ENCODE peak calls at places on chromosome 21, in seven cellular contexts. R is heart right ventricle, M is HFF-Myc, I is MCF 10A, Q is cardiac fibroblast, U is BE2C, S is mesothelial cell of epicardium. J is an unnamed sample.

GRCh38 chr21:28615276-28615675 is 377.4 kb downstream of the LTN1 start:
- DNase-seq in I (no peak), Q (peak; percentile 51), U (no peak), R (no peak), M (no peak), S (no peak), J (no peak)

GRCh38 chr21:27454234-27454633 is 487.3 kb upstream of the ADAMTS5 start:
- DNase-seq in S (no peak), Q (no peak), R (no peak), I (no peak), M (no peak), U (no peak), J (no peak)

GRCh38 chr21:33196956-33197374 is 32.8 kb upstream of the IFNAR2 start:
- DNase-seq in M (peak; percentile 25), I (peak; percentile 80), R (peak; percentile 47), U (peak; percentile 69), Q (peak; percentile 72), S (peak; percentile 70), J (peak; percentile 35)

GRCh38 chr21:29168874-29169273 is 38.4 kb downstream of the MAP3K7CL start:
- DNase-seq in S (no peak), M (no peak), I (peak; percentile 87), U (no peak), R (no peak), Q (no peak), J (no peak)

GRCh38 chr21:20167059-20167458 is 831.1 kb upstream of the NCAM2 start:
- DNase-seq in U (no peak), Q (no peak), M (no peak), R (no peak), I (no peak), S (no peak), J (no peak)

GRCh38 chr21:15080504-15080903 is 15.7 kb upstream of the NRIP1 start:
- DNase-seq in R (no peak), M (no peak), Q (no peak), S (no peak), U (peak; percentile 54), I (no peak), J (no peak)

GRCh38 chr21:29789393-29789792 is 150.4 kb downstream of the GRIK1 start:
- DNase-seq in I (no peak), M (no peak), R (no peak), U (no peak), Q (no peak), S (no peak), J (no peak)

GRCh38 chr21:38223893-38224540 is 32.8 kb upstream of the KCNJ15 start:
- DNase-seq in R (no peak), I (peak; percentile 46), S (no peak), M (no peak), U (no peak), Q (peak; percentile 54), J (no peak)

GRCh38 chr21:39184050-39184980 is 1.1 kb upstream of the PSMG1 start:
- DNase-seq in I (peak; percentile 6), M (no peak), U (no peak), S (no peak), R (no peak), Q (no peak), J (no peak)

GRCh38 chr21:31663584-31664249 is 4.2 kb downstream of the SOD1 start:
- DNase-seq in S (no peak), I (no peak), Q (no peak), M (no peak), U (no peak), R (no peak), J (no peak)

GRCh38 chr21:39088831-39089380 is 94.3 kb downstream of the PSMG1 start:
- DNase-seq in I (peak; percentile 72), M (no peak), U (no peak), S (no peak), R (no peak), Q (peak; percentile 63), J (no peak)

GRCh38 chr21:31895069-31895851 is 22.4 kb downstream of the HUNK start:
- DNase-seq in I (no peak), U (no peak), Q (no peak), M (no peak), R (no peak), S (no peak), J (no peak)

GRCh38 chr21:33769057-33769456 is 126.8 kb downstream of the ITSN1 start:
- DNase-seq in I (no peak), Q (no peak), M (no peak), R (no peak), U (no peak), S (no peak), J (no peak)

GRCh38 chr21:39016740-39017315 is 166.4 kb downstream of the PSMG1 start:
- DNase-seq in S (no peak), M (peak; percentile 19), U (no peak), Q (no peak), I (no peak), R (no peak), J (peak; percentile 53)

GRCh38 chr21:33403786-33404571 is 766 bp downstream of the IFNGR2 start:
- DNase-seq in I (peak; percentile 45), Q (peak; percentile 62), S (peak; percentile 74), R (peak; percentile 72), M (no peak), U (peak; percentile 66), J (peak; percentile 52)

GRCh38 chr21:26961704-26962103 is 5.2 kb downstream of the ADAMTS5 start:
- DNase-seq in I (peak; percentile 13), R (no peak), Q (no peak), S (no peak), U (peak; percentile 34), M (no peak), J (no peak)

GRCh38 chr21:40049031-40049958 is 182.1 kb downstream of the PCP4 start:
- DNase-seq in R (no peak), U (no peak), I (peak; percentile 5), Q (no peak), M (no peak), S (no peak), J (no peak)

GRCh38 chr21:43317959-43318358 is 109.0 kb downstream of the SIK1 start:
- DNase-seq in M (no peak), Q (no peak), U (no peak), I (no peak), S (no peak), R (no peak), J (no peak)
- TF ChIP-seq CTCF in M (no peak), Q (no peak), U (no peak), I (no peak), S (no peak), R (no peak), J (no peak)

GRCh38 chr21:42639646-42640152 is 13.7 kb upstream of the PDE9A start:
- DNase-seq in M (no peak), Q (no peak), R (no peak), U (no peak), I (peak; percentile 13), S (no peak), J (no peak)
- TF ChIP-seq CTCF in M (no peak), Q (no peak), R (no peak), U (no peak), I (no peak), S (no peak), J (no peak)

DNA sequence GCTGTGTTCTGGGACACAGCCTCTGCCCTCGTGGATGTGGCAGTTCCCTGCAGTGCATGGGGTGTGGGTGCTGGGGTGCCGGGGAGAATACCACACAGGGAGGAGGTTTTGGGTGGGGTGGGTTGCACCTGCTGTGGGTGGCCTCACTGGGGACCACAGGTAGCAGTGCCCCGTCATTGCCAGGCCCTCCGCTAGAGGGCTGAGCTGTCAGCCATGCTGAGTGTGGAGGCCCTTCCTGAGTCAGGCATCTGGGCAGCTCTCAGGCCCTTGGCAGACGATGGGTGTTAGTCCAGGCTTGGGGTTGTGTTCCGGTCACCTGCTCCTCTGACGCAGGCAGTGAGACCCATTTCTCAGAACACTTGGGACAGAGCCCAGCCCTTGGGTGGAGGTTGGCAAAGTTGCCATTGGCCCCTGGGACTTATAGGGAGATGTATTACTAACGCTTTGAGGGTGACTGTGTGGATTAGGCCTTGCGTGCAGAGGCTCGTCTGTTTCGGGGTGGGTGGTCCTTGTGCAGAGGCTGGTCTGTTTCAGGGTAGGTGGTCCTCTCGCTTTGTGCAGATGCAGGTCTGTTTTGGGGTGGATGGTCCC is 23.9 kb downstream of the PCNT start:
- DNase-seq in S (no peak), I (peak; percentile 89), Q (peak; percentile 48), U (no peak), R (peak; percentile 52), M (no peak), J (no peak)
- TF ChIP-seq CTCF in S (no peak), I (peak; percentile 6), Q (no peak), U (no peak), R (peak; percentile 20), M (no peak), J (no peak)

GRCh38 chr21:41369105-41369914 is 7.5 kb downstream of the MX2 start:
- DNase-seq in M (no peak), S (peak; percentile 66), I (no peak), R (peak; percentile 54), Q (peak; percentile 19), U (no peak), J (peak; percentile 78)
- TF ChIP-seq CTCF in M (no peak), S (no peak), I (no peak), R (no peak), Q (no peak), U (no peak), J (peak; percentile 39)

GRCh38 chr21:45297329-45297728 is 9.6 kb upstream of the POFUT2 start:
- DNase-seq in U (no peak), R (no peak), Q (no peak), S (no peak), M (no peak), I (no peak), J (no peak)

GRCh38 chr21:45300786-45301520 is 13.3 kb upstream of the POFUT2 start:
- DNase-seq in I (no peak), U (peak; percentile 9), Q (no peak), R (peak; percentile 17), M (no peak), S (no peak), J (no peak)

GRCh38 chr21:45299864-45300785 is 12.4 kb upstream of the POFUT2 start:
- DNase-seq in M (no peak), R (peak; percentile 26), I (no peak), Q (peak; percentile 74), S (no peak), U (no peak), J (no peak)

GRCh38 chr21:45297869-45298268 is 10.2 kb upstream of the POFUT2 start:
- DNase-seq in M (no peak), S (no peak), Q (no peak), R (no peak), U (no peak), I (no peak), J (no peak)

DNA sequence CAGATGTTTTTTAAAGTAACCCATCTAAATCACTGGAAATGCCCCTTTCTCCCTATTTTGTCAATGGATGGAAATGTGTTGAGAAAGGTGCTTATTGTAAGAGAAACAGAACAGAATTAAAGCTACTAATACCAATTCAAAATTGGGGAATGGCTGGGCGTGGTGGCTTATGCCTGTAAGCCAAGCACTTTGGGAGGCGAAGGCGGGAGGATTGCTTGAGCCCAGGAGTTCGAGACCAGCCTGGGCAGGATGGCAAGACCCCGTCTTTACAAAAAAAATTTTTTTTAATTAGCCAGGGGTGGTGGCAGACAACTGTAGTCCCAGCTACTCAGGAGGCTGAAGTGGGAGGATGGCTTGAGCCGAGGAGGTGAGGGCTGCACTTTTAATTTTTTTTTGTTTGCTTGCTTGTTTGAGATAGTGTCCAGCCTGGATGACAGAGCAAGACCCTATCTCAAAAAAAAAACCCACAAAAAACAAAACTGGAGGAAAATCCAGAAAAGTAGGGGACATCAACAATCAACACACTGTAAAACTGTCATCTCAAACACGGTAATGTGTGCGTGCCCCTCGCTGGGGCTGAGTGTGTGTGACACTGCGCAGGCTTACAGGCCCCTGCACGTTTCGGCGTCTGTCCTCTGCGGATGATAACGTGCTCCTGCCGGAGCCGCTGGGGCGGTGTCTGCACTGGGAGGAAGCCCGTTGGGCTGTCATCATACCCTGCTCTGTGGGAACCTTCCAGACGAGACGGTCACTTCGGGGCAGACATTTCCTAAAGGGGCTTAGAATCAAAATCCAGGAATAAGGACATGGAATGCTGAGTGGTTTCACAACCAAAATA is 11.6 kb upstream of the POFUT2 start:
- DNase-seq in R (peak; percentile 71), S (no peak), Q (peak; percentile 61), M (no peak), U (peak; percentile 59), I (no peak), J (no peak)
- TF ChIP-seq CTCF in R (no peak), S (no peak), Q (no peak), M (no peak), U (no peak), I (no peak), J (no peak)